ENCODE peak calls at places on chromosome 10, in six cellular contexts. Y is PC-3, V is MM.1S, M is SK-N-SH, Q is HCT116, A is Karpas-422. L is an unnamed sample.

GRCh38 chr10:64636461-64636860 is 1115.3 kb downstream of the REEP3 start:
- DNase-seq in M (no peak), Q (no peak), A (no peak), Y (no peak), V (no peak), L (no peak)

GRCh38 chr10:88792656-88793055 is 9.9 kb upstream of the LIPM start:
- DNase-seq in Y (peak; percentile 31), M (no peak), V (no peak), Q (no peak), A (no peak), L (peak; percentile 64)

GRCh38 chr10:85527610-85528317 is 838.8 kb downstream of the GRID1 start:
- DNase-seq in Y (no peak), Q (no peak), M (no peak), V (no peak), A (no peak), L (no peak)

GRCh38 chr10:120548210-120548609 is 91.2 kb downstream of the PLPP4 start:
- DNase-seq in Q (no peak), A (no peak), M (no peak), V (no peak), Y (no peak), L (no peak)

GRCh38 chr10:28845009-28845682 is 167.8 kb downstream of the BAMBI start:
- DNase-seq in A (no peak), Q (no peak), M (no peak), V (no peak), Y (no peak), L (no peak)

GRCh38 chr10:17162828-17163227 is 33.2 kb upstream of the CUBN start:
- DNase-seq in Q (no peak), Y (no peak), A (no peak), M (no peak), V (no peak), L (no peak)

GRCh38 chr10:3323865-3324498 is 151.4 kb upstream of the PITRM1 start:
- DNase-seq in M (peak; percentile 39), Q (no peak), Y (peak; percentile 71), A (no peak), V (no peak), L (peak; percentile 93)

GRCh38 chr10:74177140-74177677 is 26.2 kb downstream of the ADK start:
- DNase-seq in A (peak; percentile 72), Q (no peak), M (no peak), Y (peak; percentile 98), V (no peak), L (peak; percentile 86)

GRCh38 chr10:127506094-127506493 is 43.0 kb upstream of the NPS start:
- DNase-seq in Q (no peak), Y (no peak), M (no peak), A (no peak), V (no peak), L (no peak)

GRCh38 chr10:45817130-45817859 is 30.0 kb downstream of the AGAP4 start:
- DNase-seq in Y (no peak), M (no peak), V (no peak), Q (no peak), A (no peak), L (no peak)

GRCh38 chr10:124000792-124001201 is 92.6 kb downstream of the CHST15 start:
- DNase-seq in A (no peak), V (no peak), Q (no peak), M (no peak), Y (peak; percentile 60), L (peak; percentile 76)

GRCh38 chr10:58210160-58210559 is 57.5 kb downstream of the IPMK start:
- DNase-seq in V (no peak), Y (no peak), M (no peak), A (no peak), Q (no peak), L (no peak)

GRCh38 chr10:66292456-66292855 is 633.4 kb upstream of the LRRTM3 start:
- DNase-seq in Q (no peak), A (no peak), Y (no peak), V (no peak), M (no peak), L (no peak)

GRCh38 chr10:132688580-132689420 is 97.1 kb downstream of the NKX6-2 start:
- DNase-seq in M (no peak), Y (no peak), V (no peak), A (no peak), Q (no peak), L (no peak)

GRCh38 chr10:61304751-61305150 is 148.4 kb downstream of the TMEM26 start:
- DNase-seq in V (no peak), A (no peak), M (no peak), Q (no peak), Y (no peak), L (peak; percentile 16)

GRCh38 chr10:86348321-86349210 is 18.0 kb downstream of the GRID1 start:
- DNase-seq in M (peak; percentile 71), A (no peak), Q (no peak), Y (peak; percentile 20), V (no peak), L (no peak)

GRCh38 chr10:30210296-30210695 is 138.8 kb downstream of the MTPAP start:
- DNase-seq in M (no peak), A (no peak), Q (no peak), V (no peak), Y (no peak), L (no peak)

GRCh38 chr10:44517635-44518034 is 132.7 kb upstream of the CXCL12 start:
- DNase-seq in V (no peak), Q (peak; percentile 10), Y (peak; percentile 11), A (peak; percentile 75), M (peak; percentile 6), L (peak; percentile 18)

GRCh38 chr10:32937824-32938482 is 20.1 kb downstream of the ITGB1 start:
- DNase-seq in A (no peak), M (no peak), Y (no peak), Q (no peak), V (no peak), L (peak; percentile 78)

GRCh38 chr10:106795619-106796018 is 368.9 kb downstream of the SORCS1 start:
- DNase-seq in Q (no peak), A (peak; percentile 65), M (peak; percentile 51), Y (peak; percentile 37), V (peak; percentile 65), L (peak; percentile 17)

GRCh38 chr10:43216931-43217562 is 49.8 kb downstream of the RASGEF1A start:
- DNase-seq in V (no peak), M (no peak), Y (no peak), Q (no peak), A (no peak), L (no peak)

GRCh38 chr10:43197834-43198681 is 59.8 kb downstream of the CSGALNACT2 start:
- DNase-seq in V (no peak), M (peak; percentile 71), Q (no peak), A (peak; percentile 73), Y (peak; percentile 49), L (peak; percentile 65)

GRCh38 chr10:73899401-73899780 is 11.5 kb upstream of the PLAU start:
- DNase-seq in Q (peak; percentile 75), A (no peak), M (no peak), V (no peak), Y (peak; percentile 100), L (peak; percentile 96)

GRCh38 chr10:6543431-6544005 is 36.6 kb downstream of the PRKCQ start:
- DNase-seq in M (no peak), A (no peak), Y (no peak), Q (no peak), V (peak; percentile 62), L (no peak)

GRCh38 chr10:90437452-90437851 is 420.4 kb downstream of the HTR7 start:
- DNase-seq in V (no peak), Q (no peak), Y (no peak), A (no peak), M (no peak), L (no peak)

GRCh38 chr10:3827266-3827665 is 42.3 kb upstream of the KLF6 start:
- DNase-seq in V (no peak), M (no peak), Y (no peak), A (no peak), Q (no peak), L (no peak)

GRCh38 chr10:71131508-71132088 is 80.8 kb upstream of the UNC5B start:
- DNase-seq in Q (no peak), V (no peak), A (no peak), Y (no peak), M (no peak), L (no peak)

GRCh38 chr10:60853107-60853506 is 74.8 kb downstream of the CDK1 start:
- DNase-seq in Y (no peak), A (no peak), V (no peak), Q (no peak), M (no peak), L (peak; percentile 6)

GRCh38 chr10:86506499-86506898 is 15.1 kb downstream of the WAPL start:
- DNase-seq in M (no peak), A (peak; percentile 66), Y (no peak), V (no peak), Q (no peak), L (no peak)

GRCh38 chr10:23063387-23064287 is 31.7 kb upstream of the MSRB2 start:
- DNase-seq in Y (no peak), Q (no peak), A (no peak), M (no peak), V (no peak), L (peak; percentile 65)

GRCh38 chr10:72503694-72504438 is 122.0 kb downstream of the MICU1 start:
- DNase-seq in Y (no peak), M (no peak), Q (no peak), A (no peak), V (no peak), L (no peak)
- H3K9ac ChIP-seq in Y (no peak overlapping the region), M (no peak overlapping the region), Q (no peak overlapping the region), A (no peak overlapping the region), V (no peak overlapping the region), L (no peak overlapping the region)

DNA sequence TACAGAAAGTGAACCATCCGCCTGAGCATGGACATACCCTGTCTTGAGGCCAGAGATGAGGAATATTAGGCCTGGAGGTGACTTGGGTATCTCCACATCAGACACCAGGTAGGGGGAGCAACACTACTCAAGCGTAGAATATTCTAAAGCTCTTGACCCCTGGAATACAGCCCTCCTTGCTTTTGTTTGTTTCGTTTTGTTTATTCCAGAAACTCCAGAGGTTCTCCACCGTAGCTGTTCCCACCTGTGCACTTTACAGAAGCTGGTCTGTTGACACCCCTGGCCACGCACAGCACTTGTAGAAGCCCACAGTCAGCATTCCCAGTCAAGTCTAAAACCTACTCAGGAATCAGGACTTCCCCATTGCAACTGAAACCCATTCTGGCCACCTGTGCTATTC is 139.6 kb upstream of the NEBL start:
- DNase-seq in Y (no peak), Q (no peak), V (no peak), A (no peak), M (no peak), L (no peak)
- H2AFZ ChIP-seq in Y (no peak overlapping the region), Q (no peak overlapping the region), V (peak overlapping the region; percentile 52), A (no peak overlapping the region), M (no peak overlapping the region), L (no peak overlapping the region)

GRCh38 chr10:116113721-116114501 is 159.1 kb downstream of the GFRA1 start:
- DNase-seq in Q (no peak), A (no peak), Y (no peak), M (no peak), V (no peak), L (peak; percentile 98)
- H3K9me2 ChIP-seq in Q (no peaks in the 10 kb centered on the region), A (no peaks in the 10 kb centered on the region), Y (no peaks in the 10 kb centered on the region), M (no peaks in the 10 kb centered on the region), V (no peaks in the 10 kb centered on the region), L (no peaks in the 10 kb centered on the region)

DNA sequence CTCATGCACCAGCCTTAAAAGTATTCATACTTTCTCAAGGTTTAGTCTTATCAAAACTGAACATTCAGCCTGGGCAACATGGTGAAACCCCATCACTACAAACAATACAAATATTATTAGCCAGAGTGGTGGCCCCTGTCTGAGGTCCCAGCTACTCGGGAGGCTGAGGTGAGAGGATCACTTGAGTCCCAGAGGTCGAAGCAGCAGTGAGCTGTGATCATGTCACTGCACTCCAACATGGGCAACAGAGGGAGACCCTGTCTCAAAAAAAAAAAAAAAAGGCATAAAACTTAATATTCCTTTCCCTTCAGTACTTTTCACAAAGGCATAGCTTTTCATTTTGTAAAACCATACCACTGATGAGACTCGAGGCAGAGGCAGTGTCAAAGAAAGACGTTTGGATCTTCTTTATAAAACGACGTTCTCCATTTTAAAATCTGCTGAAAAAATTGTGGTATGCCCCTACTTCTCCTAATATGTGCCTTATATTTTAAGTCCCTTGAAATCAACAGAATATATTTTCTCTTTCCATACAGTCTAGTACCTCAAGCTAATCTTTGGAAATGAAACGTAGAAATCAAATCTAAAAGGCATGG is 1.9 kb downstream of the NSUN6 start:
- DNase-seq in Y (no peak), M (no peak), A (no peak), V (no peak), Q (no peak), L (no peak)
- H3K9ac ChIP-seq in Y (peak overlapping the region; percentile 83), M (peak overlapping the region; percentile 68), A (peak overlapping the region; percentile 79), V (peak overlapping the region; percentile 83), Q (no peak overlapping the region), L (peak overlapping the region; percentile 90)

L was measured in GM23248.